ENCODE peak calls at places on chromosomes 7 and 10, in nine cellular contexts. K is activated CD8-positive, alpha-beta memory T cell treated with anti-CD3 and anti-CD28 coated beads for 48 hours; B is NCI-H2029; D is posterior cingulate gyrus; X is gastrocnemius medialis; W is stimulated activated CD8-positive, alpha-beta memory T cell treated with anti-CD3 and anti-CD28 coated beads, Interleukin-2, amount 100 ng/mL, for 48 hours; E is T-helper 2 cell; R is cardiac fibroblast; H is NCI-H774. I is an unnamed sample.

GRCh38 chr10:95363303-95363912 is 72.6 kb upstream of the PDLIM1 start:
- DNase-seq in K (no peak), B (peak), D (no peak), X (no peak), W (no peak), E (no peak), R (peak), H (no peak), I (peak)

GRCh38 chr10:77451886-77452285 is 185.7 kb downstream of the KCNMA1 start:
- DNase-seq in K (no peak), B (no peak), D (no peak), X (no peak), W (no peak), E (no peak), R (no peak), H (no peak), I (no peak)

GRCh38 chr10:31129261-31129660 is 97.6 kb upstream of the ZNF438 start:
- DNase-seq in K (no peak), B (no peak), D (no peak), X (no peak), W (no peak), E (no peak), R (peak), H (no peak), I (no peak)

GRCh38 chr10:52313350-52314006 is 603 bp upstream of the DKK1 start:
- DNase-seq in K (no peak), B (no peak), D (peak), X (no peak), W (no peak), E (no peak), R (no peak), H (no peak), I (peak)

GRCh38 chr10:6918305-6918704 is 338.2 kb upstream of the PRKCQ start:
- DNase-seq in K (peak), B (no peak), D (no peak), X (no peak), W (peak), E (peak), R (no peak), H (no peak), I (peak)

GRCh38 chr10:54843085-54843646 is 42.1 kb upstream of the PCDH15 start:
- DNase-seq in K (no peak), B (no peak), D (no peak), X (no peak), W (no peak), E (no peak), R (no peak), H (no peak), I (no peak)

GRCh38 chr7:150524018-150524417 is 9.3 kb downstream of the GIMAP7 start:
- DNase-seq in K (no peak), B (no peak), D (no peak), X (no peak), W (no peak), E (no peak), R (no peak), H (no peak), I (no peak)

GRCh38 chr7:20797174-20798080 is 10.7 kb upstream of the SP8 start:
- DNase-seq in K (no peak), B (no peak), D (no peak), X (no peak), W (no peak), E (no peak), R (no peak), H (peak), I (peak)

GRCh38 chr10:133565441-133566294 is at the start of gene SYCE1:
- DNase-seq in K (no peak), B (no peak), D (peak), X (no peak), W (no peak), E (peak), R (no peak), H (no peak), I (peak)

GRCh38 chr7:158257001-158257400 is 330.6 kb downstream of the PTPRN2 start:
- DNase-seq in K (no peak), B (no peak), D (no peak), X (no peak), W (no peak), E (no peak), R (no peak), H (no peak), I (peak)